ENCODE peak calls at places on chromosomes 5 and 9, in eight cellular contexts. O is pons, B is HEK293T, F is NCI-H1417, C is head of caudate nucleus, K is fibroblast of villous mesenchyme, P is tibial artery, I is AG04450. Z is an unnamed sample.

GRCh38 chr5:15598294-15598902 is 98.4 kb downstream of the FBXL7 start:
- DNase-seq in O (no peak), B (peak; percentile 8), F (peak; percentile 15), C (no peak), K (no peak), P (no peak), I (no peak), Z (no peak)

GRCh38 chr5:8585230-8586018 is 716.5 kb downstream of the MTRR start:
- DNase-seq in O (no peak), B (no peak), F (no peak), C (no peak), K (no peak), P (no peak), I (no peak), Z (no peak)

GRCh38 chr9:134635431-134636141 is 6.0 kb upstream of the COL5A1 start:
- DNase-seq in O (no peak), B (no peak), F (no peak), C (no peak), K (no peak), P (peak; percentile 54), I (no peak), Z (no peak)

GRCh38 chr9:38054653-38055052 is 14.4 kb downstream of the SHB start:
- DNase-seq in O (no peak), B (no peak), F (no peak), C (no peak), K (no peak), P (no peak), I (no peak), Z (no peak)

GRCh38 chr5:125137535-125137934 is 391.1 kb upstream of the ZNF608 start:
- DNase-seq in O (no peak), B (no peak), F (peak; percentile 47), C (no peak), K (no peak), P (no peak), I (no peak), Z (no peak)

GRCh38 chr5:151105561-151105960 is 24.7 kb upstream of the TNIP1 start:
- DNase-seq in O (no peak), B (no peak), F (no peak), C (no peak), K (no peak), P (no peak), I (no peak), Z (no peak)

GRCh38 chr5:74311961-74312360 is 328.6 kb downstream of the ENC1 start:
- DNase-seq in O (no peak), B (no peak), F (no peak), C (no peak), K (no peak), P (peak; percentile 73), I (no peak), Z (no peak)

GRCh38 chr5:154642499-154643245 is 112.5 kb upstream of the LARP1 start:
- DNase-seq in O (no peak), B (peak; percentile 55), F (no peak), C (no peak), K (no peak), P (no peak), I (no peak), Z (no peak)

GRCh38 chr5:84384604-84385575 is at the start of gene EDIL3:
- DNase-seq in O (peak; percentile 74), B (no peak), F (no peak), C (peak; percentile 86), K (no peak), P (peak; percentile 68), I (no peak), Z (peak; percentile 85)

GRCh38 chr9:99241106-99241505 is 19.0 kb downstream of the SEC61B start:
- DNase-seq in O (peak; percentile 51), B (no peak), F (no peak), C (no peak), K (no peak), P (no peak), I (no peak), Z (no peak)

GRCh38 chr9:134463293-134463692 is 137.0 kb downstream of the RXRA start:
- DNase-seq in O (no peak), B (no peak), F (no peak), C (no peak), K (no peak), P (no peak), I (no peak), Z (no peak)

GRCh38 chr9:98774746-98775145 is 21.6 kb downstream of the ANKS6 start:
- DNase-seq in O (no peak), B (peak; percentile 48), F (no peak), C (no peak), K (peak; percentile 13), P (no peak), I (no peak), Z (no peak)

GRCh38 chr5:36090033-36090432 is 23.4 kb upstream of the UGT3A2 start:
- DNase-seq in O (peak; percentile 13), B (peak; percentile 16), F (no peak), C (no peak), K (peak; percentile 31), P (no peak), I (no peak), Z (no peak)

GRCh38 chr5:149406203-149406978 is 27.3 kb upstream of the IL17B start:
- DNase-seq in O (no peak), B (no peak), F (no peak), C (no peak), K (peak; percentile 97), P (peak; percentile 98), I (peak; percentile 88), Z (no peak)

GRCh38 chr5:42718591-42718990 is 38.0 kb upstream of the CCDC152 start:
- DNase-seq in O (no peak), B (no peak), F (no peak), C (no peak), K (no peak), P (no peak), I (no peak), Z (no peak)

GRCh38 chr9:16579872-16580432 is 290.5 kb downstream of the BNC2 start:
- DNase-seq in O (no peak), B (no peak), F (no peak), C (no peak), K (no peak), P (no peak), I (no peak), Z (no peak)

GRCh38 chr9:23577611-23578010 is 248.4 kb downstream of the ELAVL2 start:
- DNase-seq in O (no peak), B (no peak), F (no peak), C (no peak), K (no peak), P (no peak), I (no peak), Z (no peak)

GRCh38 chr5:146118325-146118724 is 12.9 kb upstream of the PLAC8L1 start:
- DNase-seq in O (no peak), B (no peak), F (no peak), C (no peak), K (no peak), P (no peak), I (no peak), Z (no peak)

GRCh38 chr9:136364942-136365774 is 1.6 kb upstream of the DNLZ start:
- DNase-seq in O (no peak), B (no peak), F (no peak), C (no peak), K (no peak), P (no peak), I (no peak), Z (no peak)